ENCODE peak calls at places on chromosomes 12 and 14, in ten cellular contexts. P is AG09309; J is GM10248; G is stimulated activated CD8-positive, alpha-beta memory T cell treated with anti-CD3 and anti-CD28 coated beads, Interleukin-4, amount 100 ng/mL, for 1 hour; W is HCT116; B is C1 segment of cervical spinal cord; H is activated naive CD4-positive, alpha-beta T cell treated with anti-CD3 and anti-CD28 coated beads for 36 hours; S is lung microvascular endothelial cell; Z is T1000; I is A549. M is an unnamed sample.

GRCh38 chr14:90704362-90705051 is 111.7 kb downstream of the TTC7B start:
- DNase-seq in P (no peak), J (no peak), G (no peak), W (no peak), B (no peak), H (no peak), S (no peak), Z (no peak), I (no peak), M (no peak)

GRCh38 chr14:24903337-24903736 is 146.6 kb downstream of the STXBP6 start:
- DNase-seq in P (peak), J (no peak), G (no peak), W (no peak), B (no peak), H (no peak), S (no peak), Z (no peak), I (no peak), M (peak)

GRCh38 chr12:58414398-58414871 is 473.1 kb downstream of the ATP23 start:
- DNase-seq in P (no peak), J (no peak), G (no peak), W (no peak), B (no peak), H (no peak), S (peak), Z (peak), I (peak), M (peak)

GRCh38 chr12:78887008-78887407 is 22.4 kb downstream of the SYT1 start:
- DNase-seq in P (peak), J (no peak), G (no peak), W (peak), B (no peak), H (no peak), S (peak), Z (peak), I (peak), M (peak)

GRCh38 chr12:65656904-65657351 is 167.4 kb upstream of the HMGA2 start:
- DNase-seq in P (peak), J (no peak), G (no peak), W (peak), B (no peak), H (peak), S (peak), Z (no peak), I (peak), M (peak)

GRCh38 chr14:68871392-68871791 is 78.5 kb upstream of the ZFP36L1 start:
- DNase-seq in P (no peak), J (no peak), G (no peak), W (no peak), B (no peak), H (no peak), S (no peak), Z (no peak), I (no peak), M (no peak)

GRCh38 chr14:74945852-74946658 is 9.3 kb downstream of the PGF start:
- DNase-seq in P (no peak), J (peak), G (peak), W (peak), B (no peak), H (peak), S (peak), Z (peak), I (peak), M (peak)

GRCh38 chr12:49357099-49357678 is 10.1 kb upstream of the SPATS2 start:
- DNase-seq in P (no peak), J (peak), G (no peak), W (no peak), B (no peak), H (no peak), S (peak), Z (no peak), I (peak), M (no peak)

GRCh38 chr12:68175566-68176033 is 16.1 kb upstream of the IFNG start:
- DNase-seq in P (no peak), J (peak), G (no peak), W (no peak), B (no peak), H (peak), S (peak), Z (no peak), I (no peak), M (peak)

GRCh38 chr14:56118611-56119181 is 485 bp downstream of the PELI2 start:
- DNase-seq in P (no peak), J (peak), G (no peak), W (no peak), B (no peak), H (peak), S (peak), Z (no peak), I (no peak), M (no peak)

GRCh38 chr12:128609861-128610260 is 213.9 kb downstream of the SLC15A4 start:
- DNase-seq in P (no peak), J (no peak), G (no peak), W (no peak), B (no peak), H (no peak), S (no peak), Z (no peak), I (no peak), M (no peak)

GRCh38 chr12:110501378-110501721 is 561 bp downstream of the VPS29 start:
- DNase-seq in P (peak), J (peak), G (no peak), W (no peak), B (no peak), H (peak), S (peak), Z (no peak), I (peak), M (peak)

GRCh38 chr14:96805906-96806305 is 8.7 kb downstream of the VRK1 start:
- DNase-seq in P (no peak), J (no peak), G (no peak), W (no peak), B (no peak), H (no peak), S (no peak), Z (no peak), I (no peak), M (no peak)

GRCh38 chr14:75905505-75905904 is 76.3 kb downstream of the TGFB3 start:
- DNase-seq in P (no peak), J (no peak), G (no peak), W (no peak), B (no peak), H (no peak), S (peak), Z (no peak), I (no peak), M (peak)

GRCh38 chr12:67981236-67982164 is 7.7 kb upstream of the IFNG-AS1 start:
- DNase-seq in P (peak), J (no peak), G (no peak), W (peak), B (no peak), H (peak), S (peak), Z (peak), I (peak), M (peak)